ENCODE peak calls at places on chromosomes 3 and 15, in ten cellular contexts. I is HCT116, A is GM12892, S is SK-N-SH, C is breast epithelium, K is GM23338, G is transverse colon, X is upper lobe of left lung, B is GM12878, P is GM12891. R is an unnamed sample.

GRCh38 chr3:4754180-4755086 is 224.8 kb upstream of the BHLHE40 start:
- DNase-seq in K (no peak), I (no peak), C (no peak), S (no peak), P (peak; percentile 51), G (no peak), X (no peak), A (peak; percentile 41), B (peak; percentile 95), R (no peak)

GRCh38 chr3:13482106-13482690 is 2.1 kb downstream of the HDAC11 start:
- DNase-seq in I (no peak), A (no peak), K (no peak), G (no peak), S (no peak), P (no peak), C (no peak), X (no peak), B (no peak), R (no peak)

GRCh38 chr15:24696855-24697254 is 21.3 kb downstream of the NPAP1 start:
- DNase-seq in X (peak; percentile 17), G (no peak), S (no peak), K (no peak), I (no peak), A (no peak), P (no peak), B (no peak), C (no peak), R (no peak)

GRCh38 chr3:38563070-38563901 is 67.1 kb downstream of the EXOG start:
- DNase-seq in A (no peak), X (no peak), K (no peak), S (no peak), G (no peak), C (no peak), P (no peak), I (no peak), B (no peak), R (no peak)

GRCh38 chr3:61547625-61548024 is 13.7 kb upstream of the PTPRG start:
- DNase-seq in G (no peak), S (no peak), K (no peak), A (no peak), C (no peak), P (no peak), B (no peak), X (no peak), I (no peak), R (no peak)

GRCh38 chr15:35439291-35439690 is 106.7 kb downstream of the DPH6 start:
- DNase-seq in I (no peak), P (no peak), X (no peak), K (no peak), S (no peak), G (no peak), C (no peak), A (no peak), B (no peak), R (no peak)

GRCh38 chr3:12170207-12170606 is 11.5 kb upstream of the TIMP4 start:
- DNase-seq in X (no peak), C (no peak), A (no peak), P (no peak), B (no peak), G (no peak), S (no peak), K (no peak), I (no peak), R (no peak)

GRCh38 chr3:127044996-127045395 is 62.1 kb downstream of the PLXNA1 start:
- DNase-seq in I (peak; percentile 29), C (peak; percentile 50), A (no peak), B (no peak), K (peak; percentile 61), G (no peak), X (no peak), P (no peak), S (peak; percentile 74), R (no peak)

GRCh38 chr3:16818945-16819344 is 65.8 kb upstream of the PLCL2 start:
- DNase-seq in K (no peak), S (no peak), C (no peak), P (no peak), X (no peak), A (no peak), B (no peak), I (no peak), G (no peak), R (peak; percentile 7)

GRCh38 chr15:89017370-89018066 is 70.7 kb upstream of the ABHD2 start:
- DNase-seq in S (peak; percentile 84), K (peak; percentile 98), X (peak; percentile 85), B (peak; percentile 48), G (peak; percentile 75), C (peak; percentile 79), I (peak; percentile 76), P (peak; percentile 52), A (peak; percentile 39), R (peak; percentile 94)

GRCh38 chr15:28208583-28208982 is 109.5 kb upstream of the OCA2 start:
- DNase-seq in A (no peak), C (no peak), B (no peak), I (no peak), S (no peak), K (no peak), G (no peak), X (no peak), P (no peak), R (no peak)

GRCh38 chr3:14435175-14436011 is 33.0 kb downstream of the SLC6A6 start:
- DNase-seq in S (no peak), I (no peak), A (no peak), G (no peak), C (no peak), K (no peak), X (no peak), B (no peak), P (no peak), R (no peak)

DNA sequence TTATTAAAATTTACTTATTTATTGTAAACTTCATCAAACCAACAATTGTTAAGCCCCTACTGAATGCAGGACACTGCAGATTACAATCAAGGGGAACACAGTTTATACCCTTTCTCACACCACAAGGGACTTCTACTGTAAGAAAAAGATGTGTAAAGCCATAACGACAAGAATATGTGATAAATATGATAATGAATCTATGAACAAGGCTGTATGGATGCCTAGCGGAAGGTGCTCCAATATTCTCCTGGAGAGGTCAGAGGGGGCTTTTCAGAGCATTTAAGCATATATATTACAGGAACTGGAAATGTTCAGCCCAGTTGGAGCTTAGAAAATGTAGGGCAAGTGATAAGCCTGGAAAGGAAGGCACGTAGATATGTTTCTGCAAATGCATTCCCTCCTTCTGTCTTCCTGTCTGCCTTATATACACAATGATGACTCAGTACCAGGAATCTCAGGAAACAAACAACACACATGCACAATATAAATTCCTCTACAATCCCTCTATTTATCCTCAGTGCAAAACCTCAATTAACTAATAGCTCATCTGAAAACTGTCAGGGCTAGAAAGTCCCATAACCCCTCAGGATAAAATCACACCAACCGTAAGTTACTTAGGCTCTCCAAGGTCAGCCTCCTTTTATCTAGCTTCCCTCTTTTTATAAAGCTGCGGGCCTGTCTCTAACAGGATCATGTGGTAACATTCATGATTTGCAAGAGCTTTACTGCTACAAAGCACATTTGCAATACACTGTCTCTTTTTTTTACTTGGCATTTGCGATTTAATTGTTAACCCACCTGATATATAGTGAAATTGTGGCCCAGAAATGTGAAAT is 393.1 kb downstream of the LPP start:
- DNase-seq in X (no peak), C (no peak), S (no peak), K (no peak), B (no peak), A (no peak), G (no peak), P (no peak), I (no peak), R (no peak)
- TF ChIP-seq POLR2AphosphoS5 in X (no peak), C (no peak), S (peak; percentile 18), K (no peak), B (no peak), A (no peak), G (no peak), P (no peak), I (no peak), R (no peak)

DNA sequence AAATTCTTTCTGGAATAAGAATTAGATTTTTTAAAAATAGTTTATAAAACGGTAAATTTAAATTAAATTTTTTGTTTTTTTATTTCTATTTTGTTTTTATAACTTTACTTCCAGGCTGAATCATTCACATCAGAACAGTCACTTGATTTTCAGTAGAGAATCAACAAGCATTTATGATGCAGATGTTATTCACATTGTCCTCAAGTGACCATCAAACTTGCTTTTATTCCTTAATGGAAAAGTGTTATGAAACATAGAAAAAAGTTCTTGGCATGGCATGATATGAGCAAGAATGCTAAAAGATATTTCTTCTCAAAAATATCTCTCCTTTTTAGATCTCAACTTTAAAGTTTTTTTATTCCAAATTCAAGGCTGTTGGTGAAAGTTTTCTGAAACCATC is 70.9 kb upstream of the TGFBR2 start:
- DNase-seq in X (no peak), C (no peak), P (no peak), K (no peak), I (no peak), G (no peak), B (no peak), S (no peak), A (no peak), R (no peak)
- TF ChIP-seq POLR2AphosphoS5 in X (no peak), C (no peak), P (no peak), K (no peak), I (no peak), G (no peak), B (no peak), S (no peak), A (no peak), R (no peak)

DNA sequence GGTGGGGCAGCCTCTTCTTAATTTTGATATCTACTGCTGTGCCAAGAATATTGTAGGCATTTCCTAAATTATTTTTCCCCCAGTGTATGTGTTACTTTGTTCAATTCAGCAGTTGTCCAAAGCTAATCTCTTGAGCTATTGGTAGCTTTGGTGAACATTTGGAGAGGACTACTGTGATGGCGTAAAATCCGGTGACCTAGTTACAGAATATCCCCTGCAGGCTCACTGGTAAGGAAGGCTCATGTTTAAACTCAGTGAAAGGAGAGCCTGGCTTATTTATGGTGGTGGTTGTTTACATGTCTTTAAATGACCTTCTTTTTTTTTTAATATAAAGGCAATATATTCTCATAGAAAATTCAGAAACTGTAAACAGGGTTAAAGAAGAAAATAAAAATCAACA is 105.7 kb downstream of the LPP start:
- DNase-seq in X (no peak), A (no peak), I (no peak), B (no peak), G (no peak), K (no peak), P (no peak), C (no peak), S (no peak), R (no peak)
- TF ChIP-seq POLR2AphosphoS5 in X (no peak), A (no peak), I (no peak), B (no peak), G (no peak), K (no peak), P (no peak), C (no peak), S (no peak), R (no peak)

DNA sequence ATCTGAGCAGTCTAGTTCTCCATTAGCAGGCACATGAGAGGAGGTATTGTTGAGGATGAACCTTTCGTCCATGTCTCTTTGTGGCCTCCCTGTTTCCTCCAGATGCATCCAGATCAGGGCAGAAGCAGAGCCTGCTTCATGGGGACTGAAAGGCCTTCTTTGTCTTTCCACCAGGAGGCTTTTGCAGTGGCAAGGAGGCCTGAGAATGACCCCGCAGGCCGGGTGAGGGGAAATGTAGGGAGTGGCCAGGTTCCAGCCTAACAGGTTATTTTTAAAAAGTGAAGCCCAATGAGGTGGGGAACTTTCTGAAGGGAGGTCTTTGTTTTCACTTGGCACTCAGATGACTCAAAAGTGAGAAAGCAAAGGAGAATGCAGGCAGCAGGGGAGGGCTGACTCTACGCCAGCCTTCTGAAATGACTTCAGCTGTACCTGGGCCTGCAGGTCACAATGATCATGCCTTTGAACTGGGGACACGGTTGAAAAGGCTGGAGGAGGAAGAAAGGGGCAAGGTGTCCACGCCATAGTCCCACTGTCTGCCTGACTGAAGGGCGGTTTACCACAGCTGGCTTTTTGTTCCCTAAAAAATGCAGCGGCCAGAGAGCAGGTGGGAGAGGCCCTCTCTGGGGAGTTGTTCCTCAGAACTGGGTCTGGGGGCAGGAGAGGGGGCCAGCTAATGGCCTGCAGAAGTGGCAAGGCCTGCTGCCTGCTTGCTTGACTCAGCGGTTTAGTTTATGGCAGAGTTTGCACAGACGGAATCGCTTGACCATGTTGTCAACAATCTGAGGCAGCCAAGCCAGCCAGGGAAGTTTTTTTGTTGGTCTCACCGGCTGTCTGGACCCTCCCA is 28.7 kb downstream of the CMTM7 start:
- DNase-seq in I (peak; percentile 97), K (peak; percentile 73), P (no peak), A (no peak), G (no peak), S (no peak), X (no peak), C (peak; percentile 93), B (peak; percentile 56), R (no peak)
- TF ChIP-seq POLR2AphosphoS5 in I (peak; percentile 68), K (no peak), P (no peak), A (peak; percentile 47), G (no peak), S (peak; percentile 17), X (no peak), C (peak; percentile 76), B (no peak), R (no peak)

R was measured in esophagus muscularis mucosa.